ENCODE peak calls at places on chromosomes 1 and 21, in five cellular contexts. One of them, this sample, is unnamed.

GRCh38 chr1:1623631-1624442 is 8.1 kb upstream of the MMP23B start:
- DNase-seq in mammary epithelial cell: no peak
- DNase-seq in fibroblast of lung: no peak
- DNase-seq in hepatocyte: no peak
- DNase-seq in mesenchymal stem cell: no peak
- DNase-seq in this sample: no peak

GRCh38 chr1:246947255-246947654 is 15.5 kb upstream of the AHCTF1 start:
- DNase-seq in mammary epithelial cell: peak; percentile 35
- DNase-seq in fibroblast of lung: peak; percentile 71
- DNase-seq in hepatocyte: peak; percentile 39
- DNase-seq in mesenchymal stem cell: peak; percentile 61
- DNase-seq in this sample: no peak

GRCh38 chr21:46626536-46627302 is 8.8 kb upstream of the PRMT2 start:
- DNase-seq in mammary epithelial cell: no peak
- DNase-seq in fibroblast of lung: no peak
- DNase-seq in hepatocyte: no peak
- DNase-seq in mesenchymal stem cell: no peak
- DNase-seq in this sample: no peak

GRCh38 chr1:16006552-16007485 is 2.8 kb downstream of the SRARP start:
- DNase-seq in mammary epithelial cell: peak; percentile 83
- DNase-seq in fibroblast of lung: peak; percentile 10
- DNase-seq in hepatocyte: no peak
- DNase-seq in mesenchymal stem cell: no peak
- DNase-seq in this sample: peak; percentile 40

GRCh38 chr1:53669511-53670191 is 69.3 kb downstream of the GLIS1 start:
- DNase-seq in mammary epithelial cell: no peak
- DNase-seq in fibroblast of lung: peak; percentile 83
- DNase-seq in hepatocyte: no peak
- DNase-seq in mesenchymal stem cell: no peak
- DNase-seq in this sample: no peak

GRCh38 chr1:198656500-198656932 is 17.7 kb downstream of the PTPRC start:
- DNase-seq in mammary epithelial cell: peak; percentile 21
- DNase-seq in fibroblast of lung: no peak
- DNase-seq in hepatocyte: peak; percentile 17
- DNase-seq in mesenchymal stem cell: no peak
- DNase-seq in this sample: peak; percentile 57

GRCh38 chr1:8495928-8496401 is 178.1 kb downstream of the SLC45A1 start:
- DNase-seq in mammary epithelial cell: no peak
- DNase-seq in fibroblast of lung: peak; percentile 21
- DNase-seq in hepatocyte: no peak
- DNase-seq in mesenchymal stem cell: no peak
- DNase-seq in this sample: peak; percentile 46

GRCh38 chr1:57091642-57092041 is 125.8 kb upstream of the C8B start:
- DNase-seq in mammary epithelial cell: no peak
- DNase-seq in fibroblast of lung: no peak
- DNase-seq in hepatocyte: no peak
- DNase-seq in mesenchymal stem cell: no peak
- DNase-seq in this sample: no peak

GRCh38 chr1:247646867-247647266 is 32.7 kb downstream of the OR13G1 start:
- DNase-seq in mammary epithelial cell: no peak
- DNase-seq in fibroblast of lung: no peak
- DNase-seq in hepatocyte: no peak
- DNase-seq in mesenchymal stem cell: no peak
- DNase-seq in this sample: no peak

GRCh38 chr1:31694910-31695300 is 8.9 kb downstream of the COL16A1 start:
- DNase-seq in mammary epithelial cell: no peak
- DNase-seq in fibroblast of lung: no peak
- DNase-seq in hepatocyte: no peak
- DNase-seq in mesenchymal stem cell: no peak
- DNase-seq in this sample: no peak

GRCh38 chr1:6795661-6796060 is 10.4 kb downstream of the CAMTA1 start:
- DNase-seq in mammary epithelial cell: no peak
- DNase-seq in fibroblast of lung: peak; percentile 92
- DNase-seq in hepatocyte: no peak
- DNase-seq in mesenchymal stem cell: peak; percentile 69
- DNase-seq in this sample: no peak

GRCh38 chr1:203281033-203281432 is 24.3 kb upstream of the BTG2 start:
- DNase-seq in mammary epithelial cell: peak; percentile 90
- DNase-seq in fibroblast of lung: no peak
- DNase-seq in hepatocyte: peak; percentile 44
- DNase-seq in mesenchymal stem cell: peak; percentile 41
- DNase-seq in this sample: peak; percentile 41

GRCh38 chr1:89454845-89455521 is 69.6 kb upstream of the LRRC8B start:
- DNase-seq in mammary epithelial cell: peak; percentile 66
- DNase-seq in fibroblast of lung: peak; percentile 35
- DNase-seq in hepatocyte: peak; percentile 56
- DNase-seq in mesenchymal stem cell: peak; percentile 58
- DNase-seq in this sample: peak; percentile 36

GRCh38 chr1:150777544-150777943 is 12.0 kb upstream of the CTSS start:
- DNase-seq in mammary epithelial cell: no peak
- DNase-seq in fibroblast of lung: no peak
- DNase-seq in hepatocyte: no peak
- DNase-seq in mesenchymal stem cell: no peak
- DNase-seq in this sample: no peak

GRCh38 chr1:17351598-17352324 is 20.2 kb upstream of the PADI6 start:
- DNase-seq in mammary epithelial cell: no peak
- DNase-seq in fibroblast of lung: no peak
- DNase-seq in hepatocyte: no peak
- DNase-seq in mesenchymal stem cell: no peak
- DNase-seq in this sample: no peak
- H3K4me1 ChIP-seq in mammary epithelial cell: peaks cover 15% of the 10 kb centered on the region
- H3K4me1 ChIP-seq in fibroblast of lung: no peaks in the 10 kb centered on the region
- H3K4me1 ChIP-seq in hepatocyte: no peaks in the 10 kb centered on the region
- H3K4me1 ChIP-seq in mesenchymal stem cell: peaks cover 5% of the 10 kb centered on the region
- H3K4me1 ChIP-seq in this sample: peaks cover 21% of the 10 kb centered on the region

DNA sequence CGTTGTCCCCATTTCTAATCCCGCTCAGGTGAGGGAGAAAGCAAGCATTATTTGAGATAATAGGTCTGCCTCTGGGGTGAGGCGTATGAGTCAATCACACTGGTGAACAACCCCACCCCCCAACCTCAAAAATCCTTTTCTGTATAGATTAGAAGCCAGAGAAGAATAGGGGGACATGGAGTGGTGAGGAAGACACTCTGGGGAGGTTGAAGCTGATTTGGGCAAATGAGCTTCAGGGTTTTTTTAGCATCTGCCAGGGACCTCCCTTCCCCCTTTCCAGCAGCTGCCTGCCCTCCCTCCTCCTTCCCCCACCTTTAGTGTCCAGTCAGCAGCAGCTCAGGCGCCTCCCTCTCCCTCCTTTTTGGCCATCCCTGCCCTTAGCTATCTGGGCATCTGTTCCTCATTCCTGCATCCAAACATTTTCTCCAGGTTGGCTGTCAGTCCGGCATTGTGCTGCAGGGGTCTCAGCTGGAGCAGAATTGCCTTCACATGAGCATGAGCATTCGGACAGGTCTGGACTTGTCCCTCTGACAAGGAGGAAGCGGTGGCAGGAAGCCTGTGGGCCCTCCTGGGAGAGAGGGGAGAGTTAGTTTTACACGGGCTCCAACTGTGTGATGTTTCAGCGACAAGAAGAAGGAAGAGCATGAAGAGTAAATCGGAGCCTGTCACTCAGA is 30.8 kb upstream of the PTGFRN start:
- DNase-seq in mammary epithelial cell: peak; percentile 92
- DNase-seq in fibroblast of lung: peak; percentile 80
- DNase-seq in hepatocyte: peak; percentile 42
- DNase-seq in mesenchymal stem cell: peak; percentile 45
- DNase-seq in this sample: peak; percentile 69
- H3K4me3 ChIP-seq in mammary epithelial cell: peak overlapping the region; percentile 32
- H3K4me3 ChIP-seq in fibroblast of lung: no peak overlapping the region
- H3K4me3 ChIP-seq in hepatocyte: no peak overlapping the region
- H3K4me3 ChIP-seq in mesenchymal stem cell: no peak overlapping the region
- H3K4me3 ChIP-seq in this sample: peak overlapping the region; percentile 45

DNA sequence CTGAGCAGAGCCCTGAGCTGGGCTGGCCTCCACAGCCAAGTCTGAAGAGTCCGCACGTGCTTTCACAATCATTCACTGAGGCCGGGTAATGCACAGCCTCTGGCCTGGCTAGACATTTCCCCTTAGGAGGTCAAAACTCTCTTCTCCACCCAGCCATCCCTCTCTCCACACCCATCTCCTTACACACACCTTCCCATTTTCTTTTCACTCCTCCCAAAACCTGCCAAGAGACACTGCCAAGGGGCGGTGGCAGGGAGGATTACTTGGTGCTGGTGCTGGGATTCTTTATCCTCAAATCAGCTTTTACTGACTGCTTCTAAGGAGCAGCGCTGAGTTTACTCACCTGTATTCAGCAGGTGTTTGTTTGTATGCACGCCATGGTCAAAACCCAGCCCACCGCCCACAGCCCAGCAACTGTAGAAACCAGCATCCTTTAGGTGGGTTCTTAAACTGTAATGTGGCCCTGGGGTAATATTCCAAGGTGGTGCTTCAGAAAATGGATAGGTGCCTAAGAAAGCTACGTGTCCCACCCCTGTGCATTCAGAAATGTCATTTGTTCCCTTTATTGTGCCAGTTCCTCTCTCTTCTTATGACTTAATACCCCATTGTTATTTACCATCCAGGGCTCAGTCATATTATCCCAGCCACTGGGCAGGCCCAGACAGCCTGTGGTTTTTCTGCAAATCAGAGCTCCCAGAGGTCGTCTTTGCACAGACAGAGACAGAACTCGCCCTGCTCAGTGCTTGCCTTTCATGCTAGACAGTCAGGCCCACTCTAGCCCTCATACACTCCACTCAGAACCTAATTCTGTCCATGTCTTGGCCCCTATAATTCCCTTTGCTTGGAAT is 80.2 kb downstream of the ADSS2 start:
- DNase-seq in mammary epithelial cell: peak; percentile 89
- DNase-seq in fibroblast of lung: no peak
- DNase-seq in hepatocyte: no peak
- DNase-seq in mesenchymal stem cell: no peak
- DNase-seq in this sample: no peak
- H3K4me2 ChIP-seq in mammary epithelial cell: peak overlapping the region; percentile 67
- H3K4me2 ChIP-seq in fibroblast of lung: no peak overlapping the region
- H3K4me2 ChIP-seq in hepatocyte: no peak overlapping the region
- H3K4me2 ChIP-seq in mesenchymal stem cell: no peak overlapping the region
- H3K4me2 ChIP-seq in this sample: no peak overlapping the region

GRCh38 chr21:34128674-34129038 is 55.3 kb downstream of the MRPS6 start:
- DNase-seq in mammary epithelial cell: no peak
- DNase-seq in fibroblast of lung: no peak
- DNase-seq in hepatocyte: no peak
- DNase-seq in mesenchymal stem cell: no peak
- DNase-seq in this sample: no peak
- H3K4me1 ChIP-seq in mammary epithelial cell: peaks cover 40% of the 10 kb centered on the region
- H3K4me1 ChIP-seq in fibroblast of lung: peaks cover 21% of the 10 kb centered on the region
- H3K4me1 ChIP-seq in hepatocyte: peaks cover 46% of the 10 kb centered on the region
- H3K4me1 ChIP-seq in mesenchymal stem cell: peaks cover 30% of the 10 kb centered on the region
- H3K4me1 ChIP-seq in this sample: no peaks in the 10 kb centered on the region

GRCh38 chr1:13646533-13646932 is 53.5 kb upstream of the PRDM2 start:
- DNase-seq in mammary epithelial cell: peak; percentile 14
- DNase-seq in fibroblast of lung: no peak
- DNase-seq in hepatocyte: no peak
- DNase-seq in mesenchymal stem cell: no peak
- DNase-seq in this sample: no peak
- H3K4me3 ChIP-seq in mammary epithelial cell: no peak overlapping the region
- H3K4me3 ChIP-seq in fibroblast of lung: no peak overlapping the region
- H3K4me3 ChIP-seq in hepatocyte: no peak overlapping the region
- H3K4me3 ChIP-seq in mesenchymal stem cell: no peak overlapping the region
- H3K4me3 ChIP-seq in this sample: no peak overlapping the region